ENCODE peak calls at places on chromosomes 7 and 10, in five cellular contexts. O, A, J, K and Y are unnamed samples.

GRCh38 chr10:13092446-13093102 is 7.4 kb upstream of the OPTN start:
- DNase-seq in O (no peak), A (no peak), J (no peak), K (no peak), Y (no peak)

GRCh38 chr10:69334258-69335062 is 56.2 kb downstream of the HK1 start:
- DNase-seq in O (no peak), A (no peak), J (no peak), K (no peak), Y (no peak)

GRCh38 chr10:91312031-91312733 is 91.7 kb downstream of the PCGF5 start:
- DNase-seq in O (no peak), A (no peak), J (no peak), K (no peak), Y (no peak)

GRCh38 chr7:44307301-44307900 is 18.0 kb downstream of the CAMK2B start:
- DNase-seq in O (no peak), A (peak; percentile 66), J (no peak), K (peak; percentile 76), Y (no peak)

GRCh38 chr10:65670087-65670486 is 1255.7 kb upstream of the LRRTM3 start:
- DNase-seq in O (no peak), A (no peak), J (no peak), K (peak; percentile 78), Y (no peak)

GRCh38 chr10:42979181-42979580 is 97.7 kb upstream of the RET start:
- DNase-seq in O (peak; percentile 3), A (no peak), J (no peak), K (no peak), Y (no peak)

GRCh38 chr7:727806-728460 is 852 bp upstream of the PRKAR1B start:
- DNase-seq in O (no peak), A (no peak), J (peak; percentile 20), K (peak; percentile 32), Y (no peak)

GRCh38 chr7:105202561-105203130 is 186.1 kb downstream of the SRPK2 start:
- DNase-seq in O (no peak), A (no peak), J (no peak), K (no peak), Y (no peak)

GRCh38 chr10:117537436-117537903 is 5.1 kb upstream of the EMX2 start:
- DNase-seq in O (no peak), A (no peak), J (no peak), K (peak; percentile 40), Y (no peak)

GRCh38 chr10:42953684-42954674 is 122.9 kb upstream of the RET start:
- DNase-seq in O (no peak), A (no peak), J (no peak), K (no peak), Y (no peak)

GRCh38 chr7:33186187-33186586 is 56.8 kb downstream of the BBS9 start:
- DNase-seq in O (no peak), A (peak; percentile 29), J (no peak), K (peak; percentile 73), Y (no peak)

GRCh38 chr10:13961096-13961495 is 369.6 kb downstream of the FRMD4A start:
- DNase-seq in O (no peak), A (no peak), J (no peak), K (peak; percentile 87), Y (no peak)

GRCh38 chr10:124619195-124619594 is 125.0 kb downstream of the FAM53B start:
- DNase-seq in O (peak; percentile 25), A (no peak), J (peak; percentile 71), K (no peak), Y (no peak)

GRCh38 chr7:141754939-141755338 is 9.0 kb upstream of the TAS2R3 start:
- DNase-seq in O (no peak), A (peak; percentile 64), J (no peak), K (peak; percentile 28), Y (no peak)

GRCh38 chr10:5632430-5632829 is 34.0 kb downstream of the ASB13 start:
- DNase-seq in O (no peak), A (no peak), J (peak; percentile 71), K (no peak), Y (no peak)

GRCh38 chr7:112060625-112061024 is 145.6 kb downstream of the DOCK4 start:
- DNase-seq in O (no peak), A (no peak), J (no peak), K (no peak), Y (no peak)

GRCh38 chr10:102435529-102436233 is 3.3 kb upstream of the CUEDC2 start:
- DNase-seq in O (no peak), A (peak; percentile 19), J (peak; percentile 71), K (peak; percentile 63), Y (no peak)

GRCh38 chr7:76201732-76202665 is at the start of gene SRRM3:
- DNase-seq in O (peak; percentile 84), A (peak; percentile 88), J (peak; percentile 85), K (peak; percentile 85), Y (peak; percentile 66)

GRCh38 chr10:15419279-15419874 is 48.3 kb upstream of the FAM171A1 start:
- DNase-seq in O (peak; percentile 26), A (peak; percentile 67), J (no peak), K (peak; percentile 64), Y (no peak)

GRCh38 chr10:69866688-69867461 is 65.2 kb downstream of the COL13A1 start:
- DNase-seq in O (no peak), A (no peak), J (no peak), K (peak; percentile 91), Y (peak; percentile 44)

GRCh38 chr10:89206402-89207180 is 526 bp downstream of the CH25H start:
- DNase-seq in O (peak; percentile 43), A (no peak), J (peak; percentile 49), K (peak; percentile 36), Y (peak; percentile 18)

GRCh38 chr10:126247454-126247975 is 140.8 kb downstream of the ADAM12 start:
- DNase-seq in O (no peak), A (peak; percentile 23), J (peak; percentile 65), K (peak; percentile 98), Y (peak; percentile 63)

GRCh38 chr10:72124984-72125383 is 36.6 kb upstream of the SPOCK2 start:
- DNase-seq in O (no peak), A (no peak), J (no peak), K (peak; percentile 14), Y (no peak)

GRCh38 chr10:61470730-61471129 is 17.5 kb upstream of the TMEM26 start:
- DNase-seq in O (no peak), A (no peak), J (no peak), K (no peak), Y (no peak)

GRCh38 chr10:61465216-61465496 is 12.0 kb upstream of the TMEM26 start:
- DNase-seq in O (no peak), A (no peak), J (no peak), K (no peak), Y (no peak)

GRCh38 chr10:61464461-61465215 is 11.5 kb upstream of the TMEM26 start:
- DNase-seq in O (no peak), A (no peak), J (no peak), K (peak; percentile 54), Y (no peak)

GRCh38 chr10:61463035-61463909 is 10.1 kb upstream of the TMEM26 start:
- DNase-seq in O (no peak), A (peak; percentile 12), J (no peak), K (peak; percentile 72), Y (no peak)

DNA sequence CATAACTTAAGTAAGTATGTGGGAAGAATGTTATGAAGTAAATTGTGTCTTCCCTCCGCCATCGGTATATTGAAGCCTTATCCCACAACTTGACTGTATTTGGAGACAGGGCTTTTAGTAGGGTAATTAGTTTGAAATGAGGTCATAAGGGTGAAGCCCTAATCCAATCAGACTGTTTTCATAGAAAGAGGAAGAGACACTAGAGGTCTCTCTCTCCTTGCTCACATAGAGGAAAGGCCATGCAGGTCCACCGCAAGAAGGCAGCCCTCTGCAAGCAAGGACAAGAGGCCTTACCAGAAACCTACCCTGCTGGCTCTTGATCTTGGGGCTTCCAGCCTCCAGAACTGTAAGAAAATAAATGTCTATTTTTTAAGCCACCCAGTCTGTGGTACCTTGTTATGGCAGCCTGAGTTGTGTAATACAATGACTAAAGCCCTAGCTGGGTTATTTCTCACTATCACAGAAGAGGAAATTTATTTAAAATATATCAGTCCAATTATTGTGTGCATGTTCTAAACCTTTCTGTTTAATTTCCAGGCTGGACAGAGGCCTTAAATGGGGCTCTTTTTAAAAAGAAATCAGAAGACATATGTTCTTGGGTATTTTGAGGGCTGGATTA is 12.7 kb upstream of the TMEM26 start:
- DNase-seq in O (no peak), A (peak; percentile 16), J (no peak), K (peak; percentile 26), Y (no peak)
- TF ChIP-seq CTCF in O (no peak), A (no peak), J (no peak), K (no peak), Y (no peak)

DNA sequence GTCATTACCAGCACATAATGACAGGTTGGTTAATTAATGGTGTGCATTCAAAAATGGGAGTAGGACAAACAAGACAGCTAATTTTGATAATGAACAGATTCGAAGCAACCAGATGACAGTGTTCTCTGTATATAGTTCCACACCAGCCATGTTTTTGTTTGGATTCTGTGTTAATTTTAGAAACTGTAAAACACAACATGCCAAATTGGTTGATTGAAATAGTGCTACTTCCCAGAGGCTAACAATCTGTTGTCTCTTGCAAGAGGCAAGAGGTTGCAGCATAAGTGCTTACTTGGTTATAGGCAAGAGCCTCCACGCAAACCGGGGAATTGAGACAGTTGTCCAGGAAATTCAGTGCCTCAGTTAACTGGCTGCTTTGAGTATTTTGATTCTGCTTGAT is 170.2 kb upstream of the HABP2 start:
- DNase-seq in O (no peak), A (no peak), J (no peak), K (no peak), Y (no peak)
- H3K4me1 ChIP-seq in O (peaks cover 17% of the 10 kb centered on the region), A (no peaks in the 10 kb centered on the region), J (peaks cover 34% of the 10 kb centered on the region), K (no peaks in the 10 kb centered on the region), Y (peaks cover 20% of the 10 kb centered on the region)

GRCh38 chr10:49136525-49136924 is 2.7 kb upstream of the FAM170B start:
- DNase-seq in O (no peak), A (no peak), J (no peak), K (no peak), Y (no peak)
- H3K27ac ChIP-seq in O (no peak overlapping the region), A (no peak overlapping the region), J (no peak overlapping the region), K (no peak overlapping the region), Y (peak overlapping the region; percentile 38)

DNA sequence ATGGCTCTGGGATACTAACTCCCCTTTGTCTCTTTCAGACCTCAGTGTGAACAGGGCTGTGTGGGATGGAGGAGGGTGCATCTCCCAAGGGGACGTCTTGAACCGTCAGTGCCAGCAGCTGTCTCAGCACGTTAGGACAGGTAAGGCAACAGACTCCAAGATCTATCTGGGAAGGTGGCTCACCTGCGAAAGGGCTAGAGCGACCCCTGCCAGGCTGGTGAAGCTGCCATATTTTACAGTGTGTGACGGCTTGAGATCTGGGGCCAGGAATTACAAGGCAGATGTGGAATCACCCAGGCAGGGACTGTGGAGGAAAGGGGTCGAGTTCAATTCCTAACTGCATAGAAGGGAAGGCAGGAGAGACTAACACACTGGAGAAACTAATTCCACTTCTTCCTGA is 11.2 kb downstream of the MUC17 start:
- DNase-seq in O (no peak), A (no peak), J (no peak), K (no peak), Y (no peak)
- TF ChIP-seq CTCF in O (no peak), A (no peak), J (no peak), K (no peak), Y (no peak)

GRCh38 chr10:113127285-113128283 is 177.5 kb downstream of the TCF7L2 start:
- DNase-seq in O (no peak), A (no peak), J (no peak), K (peak; percentile 5), Y (no peak)
- H3K4me1 ChIP-seq in O (peaks cover 5% of the 10 kb centered on the region), A (peaks cover 29% of the 10 kb centered on the region), J (peaks cover 19% of the 10 kb centered on the region), K (peaks cover 44% of the 10 kb centered on the region), Y (peaks cover 11% of the 10 kb centered on the region)

GRCh38 chr7:30460246-30460633 is 18.3 kb downstream of the NOD1 start:
- DNase-seq in O (no peak), A (no peak), J (no peak), K (peak; percentile 44), Y (no peak)
- H3K27ac ChIP-seq in O (no peak overlapping the region), A (no peak overlapping the region), J (no peak overlapping the region), K (no peak overlapping the region), Y (peak overlapping the region; percentile 27)

GRCh38 chr10:3848768-3849643 is 64.0 kb upstream of the KLF6 start:
- DNase-seq in O (no peak), A (peak; percentile 9), J (no peak), K (no peak), Y (no peak)
- TF ChIP-seq CTCF in O (no peak), A (no peak), J (no peak), K (no peak), Y (no peak)